ENCODE peak calls at places on chromosomes 6 and 20, in four cellular contexts. C is GM23338, U is nephron progenitor cell, H is heart right ventricle. F is an unnamed sample.

GRCh38 chr20:63908008-63908682 is 13.2 kb downstream of the DNAJC5 start:
- DNase-seq in C (no peak), U (no peak), H (no peak), F (no peak)

GRCh38 chr20:40080059-40080652 is 608.9 kb downstream of the MAFB start:
- DNase-seq in C (peak), U (no peak), H (no peak), F (no peak)

GRCh38 chr6:99348220-99348822 is 1.2 kb downstream of the FAXC start:
- DNase-seq in C (no peak), U (no peak), H (no peak), F (no peak)

GRCh38 chr6:14784596-14785360 is 461.1 kb upstream of the JARID2 start:
- DNase-seq in C (peak), U (no peak), H (no peak), F (no peak)

GRCh38 chr6:4637691-4638433 is 138.3 kb upstream of the CDYL start:
- DNase-seq in C (no peak), U (no peak), H (no peak), F (no peak)

GRCh38 chr6:45586216-45587171 is 208.8 kb upstream of the SUPT3H start:
- DNase-seq in C (no peak), U (no peak), H (no peak), F (no peak)

GRCh38 chr20:33770005-33770404 is 38.2 kb downstream of the ZNF341 start:
- DNase-seq in C (no peak), U (no peak), H (peak), F (no peak)

GRCh38 chr6:157823523-157824370 is 701 bp downstream of the SNX9 start:
- DNase-seq in C (peak), U (peak), H (peak), F (no peak)

GRCh38 chr6:73854998-73855718 is 159.2 kb downstream of the CD109 start:
- DNase-seq in C (peak), U (peak), H (peak), F (no peak)

GRCh38 chr6:36949636-36950035 is 4.9 kb upstream of the PI16 start:
- DNase-seq in C (no peak), U (no peak), H (no peak), F (no peak)

GRCh38 chr6:121651420-121651819 is 216.0 kb downstream of the GJA1 start:
- DNase-seq in C (no peak), U (no peak), H (peak), F (no peak)

GRCh38 chr6:131103869-131104268 is 31.4 kb upstream of the AKAP7 start:
- DNase-seq in C (no peak), U (no peak), H (no peak), F (no peak)

GRCh38 chr6:130233332-130233731 is 10.6 kb upstream of the SAMD3 start:
- DNase-seq in C (peak), U (no peak), H (no peak), F (no peak)

GRCh38 chr6:143097224-143097795 is 36.6 kb downstream of the AIG1 start:
- DNase-seq in C (no peak), U (no peak), H (no peak), F (no peak)

GRCh38 chr6:151154418-151154817 is 85.3 kb upstream of the AKAP12 start:
- DNase-seq in C (no peak), U (no peak), H (peak), F (no peak)

GRCh38 chr20:38127011-38127621 is 38.0 kb downstream of the TGM2 start:
- DNase-seq in C (no peak), U (no peak), H (peak), F (no peak)

GRCh38 chr6:109513571-109514071 is 30.6 kb upstream of the ZBTB24 start:
- DNase-seq in C (peak), U (no peak), H (no peak), F (no peak)

GRCh38 chr6:50655848-50656453 is 57.4 kb upstream of the TFAP2D start:
- DNase-seq in C (peak), U (no peak), H (no peak), F (no peak)

GRCh38 chr20:16922834-16923233 is 174.7 kb downstream of the OTOR start:
- DNase-seq in C (no peak), U (no peak), H (no peak), F (no peak)

GRCh38 chr6:168047841-168048723 is 30.9 kb downstream of the FRMD1 start:
- DNase-seq in C (no peak), U (no peak), H (no peak), F (no peak)

GRCh38 chr20:1803216-1804128 is 91.7 kb upstream of the SIRPA start:
- DNase-seq in C (peak), U (peak), H (peak), F (peak)

GRCh38 chr20:1562622-1563021 is 5.1 kb upstream of the SIRPD start:
- DNase-seq in C (no peak), U (no peak), H (no peak), F (no peak)

GRCh38 chr6:84449220-84449619 is 221.8 kb upstream of the CEP162 start:
- DNase-seq in C (no peak), U (peak), H (no peak), F (no peak)

GRCh38 chr20:35947489-35947888 is 6.8 kb downstream of the SCAND1 start:
- DNase-seq in C (peak), U (peak), H (no peak), F (no peak)

GRCh38 chr6:39289490-39289889 is 24.7 kb downstream of the KCNK17 start:
- DNase-seq in C (no peak), U (no peak), H (no peak), F (no peak)

GRCh38 chr20:59988141-59988540 is 29.9 kb downstream of the CDH26 start:
- DNase-seq in C (no peak), U (no peak), H (no peak), F (no peak)

GRCh38 chr6:113461153-113461897 is 395.8 kb upstream of the MARCKS start:
- DNase-seq in C (peak), U (no peak), H (no peak), F (no peak)

DNA sequence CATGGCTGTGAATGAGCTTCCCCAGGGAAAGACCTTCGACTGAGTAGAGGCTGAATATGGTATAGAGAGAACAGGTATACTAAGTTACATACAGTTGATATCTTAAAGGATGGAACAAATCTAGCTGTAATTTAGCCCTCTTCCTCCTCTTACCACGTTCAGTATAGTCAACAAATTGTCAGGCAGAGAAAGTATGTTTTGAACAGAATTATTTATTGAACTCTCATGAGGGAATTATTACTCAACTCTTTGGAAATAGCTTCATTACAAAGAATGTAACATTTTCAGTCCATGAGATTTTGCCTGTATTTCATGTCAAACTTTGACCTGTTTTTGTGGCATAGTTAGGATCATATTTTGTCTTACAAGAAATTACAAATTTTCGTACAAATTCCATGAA is 63.0 kb downstream of the SH3BGRL2 start:
- DNase-seq in C (no peak), U (no peak), H (no peak), F (no peak)
- TF ChIP-seq CTCF in C (no peak), U (no peak), H (no peak), F (no peak)

GRCh38 chr6:25419879-25420278 is 140.7 kb downstream of the CARMIL1 start:
- DNase-seq in C (peak), U (no peak), H (no peak), F (no peak)
- TF ChIP-seq CTCF in C (no peak), U (no peak), H (no peak), F (no peak)

DNA sequence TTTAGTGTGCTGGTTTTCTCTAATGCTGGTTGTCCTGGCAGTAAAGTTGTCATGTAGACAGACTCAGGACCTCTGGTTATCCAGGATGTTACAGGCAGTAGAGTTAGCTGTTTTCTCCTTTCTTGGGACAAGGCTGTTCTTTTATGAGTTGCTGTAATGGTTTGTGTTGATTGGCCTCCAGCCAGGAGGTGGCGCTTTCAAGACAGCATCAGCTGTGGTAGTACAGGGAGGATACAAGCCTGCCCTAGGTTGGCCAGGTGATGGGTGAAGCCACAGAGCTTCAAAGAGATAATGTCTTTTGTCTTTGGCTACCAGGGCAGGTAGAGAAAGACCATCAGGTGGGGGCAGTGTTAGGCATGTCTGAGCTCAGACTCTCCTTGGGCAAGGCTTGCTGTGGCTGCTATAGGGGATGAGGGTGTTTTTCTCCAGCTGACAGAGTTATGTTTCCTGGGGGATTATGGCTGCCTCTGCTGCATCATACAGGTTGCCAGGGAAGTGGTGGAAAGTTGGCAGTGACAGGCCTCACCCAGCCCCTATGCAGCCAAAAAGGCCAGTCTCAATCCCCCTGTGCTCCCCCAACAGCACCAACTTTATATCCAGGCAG is 127.2 kb upstream of the TAB2 start:
- DNase-seq in C (peak), U (no peak), H (no peak), F (no peak)
- TF ChIP-seq CTCF in C (peak), U (no peak), H (no peak), F (no peak)

GRCh38 chr6:34237722-34238506 is 1.2 kb downstream of the HMGA1 start:
- DNase-seq in C (peak), U (peak), H (no peak), F (no peak)
- TF ChIP-seq CTCF in C (peak), U (peak), H (no peak), F (peak)

GRCh38 chr6:40500227-40500626 is 86.9 kb downstream of the LRFN2 start:
- DNase-seq in C (no peak), U (no peak), H (no peak), F (no peak)
- TF ChIP-seq CTCF in C (no peak), U (no peak), H (no peak), F (no peak)

DNA sequence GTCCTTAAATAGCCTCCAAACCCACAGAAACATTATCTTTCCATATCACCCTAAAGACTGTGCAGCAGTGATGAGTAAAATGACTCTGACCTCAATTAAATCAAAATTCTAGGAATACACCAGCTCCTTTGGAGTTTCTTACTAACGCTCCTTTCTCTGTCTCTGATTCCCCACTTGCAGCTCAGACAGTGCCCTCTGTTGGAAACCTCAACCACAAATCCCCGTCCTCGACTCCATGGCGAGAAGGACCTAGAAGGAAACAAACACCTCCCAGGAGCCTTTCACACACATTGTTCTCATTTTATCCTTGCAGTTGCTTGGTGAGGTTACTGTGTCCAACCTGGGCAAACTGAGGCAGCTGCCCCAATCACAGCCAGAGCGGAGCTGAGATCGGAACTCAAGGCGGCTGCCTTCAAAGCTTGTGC is 17.7 kb upstream of the PARD6B start:
- DNase-seq in C (peak), U (no peak), H (no peak), F (no peak)
- TF ChIP-seq CTCF in C (peak), U (no peak), H (peak), F (peak)

DNA sequence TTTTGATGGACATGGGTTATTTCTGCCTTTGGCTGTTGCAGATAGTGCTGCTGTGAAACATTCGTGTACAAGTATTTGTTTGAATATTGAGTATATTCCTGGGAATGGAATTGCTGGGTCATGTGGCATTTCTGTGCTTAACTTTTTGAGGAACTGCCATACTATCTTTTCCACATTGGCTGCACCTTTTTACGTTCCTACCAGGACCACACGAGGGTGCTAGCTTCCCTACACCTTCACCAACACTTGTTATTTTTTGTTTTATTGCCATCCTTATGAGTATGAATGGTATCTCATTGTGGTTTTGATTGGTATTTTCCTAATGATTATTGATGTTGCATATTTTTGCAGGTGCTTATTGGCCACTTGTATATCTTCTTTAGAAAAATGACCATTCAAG is 47.8 kb upstream of the PLCG1 start:
- DNase-seq in C (no peak), U (no peak), H (no peak), F (no peak)
- TF ChIP-seq CTCF in C (peak), U (no peak), H (no peak), F (peak)

DNA sequence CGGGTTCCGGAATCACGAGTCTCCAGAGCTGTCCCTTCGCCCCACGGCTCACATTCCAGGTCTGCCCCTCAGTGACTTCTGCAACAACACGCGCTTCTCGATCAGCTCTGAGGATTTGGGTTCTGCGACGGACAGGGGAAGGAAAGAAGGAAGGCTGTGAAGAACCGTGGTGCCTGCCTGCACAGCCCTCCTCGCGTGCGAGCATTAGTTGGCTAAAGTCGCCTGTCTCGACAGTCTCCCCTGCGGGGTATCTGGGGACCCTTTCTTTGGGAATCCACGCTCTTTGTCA is 23.1 kb downstream of the VPS52 start:
- DNase-seq in C (no peak), U (no peak), H (no peak), F (no peak)
- TF ChIP-seq CTCF in C (peak), U (no peak), H (no peak), F (peak)

F was measured in type B pancreatic cell.